ENCODE peak calls at places on chromosome 18, in seven cellular contexts. U is GM12891, W is K562, K is SK-N-SH, B is H1, N is HepG2, J is GM12878. M is an unnamed sample.

GRCh38 chr18:48410095-48410920 is 1.1 kb upstream of the ZBTB7C start:
- DNase-seq in U (peak; percentile 79), J (no peak), W (peak; percentile 97), K (peak; percentile 96), N (peak; percentile 65), B (peak; percentile 57), M (peak; percentile 81)

GRCh38 chr18:11178951-11179549 is 29.7 kb upstream of the PIEZO2 start:
- DNase-seq in K (no peak), N (no peak), U (no peak), B (no peak), W (no peak), J (no peak), M (no peak)

GRCh38 chr18:47250415-47251046 is 929 bp downstream of the SKOR2 start:
- DNase-seq in J (no peak), B (no peak), K (peak; percentile 49), U (no peak), W (no peak), N (no peak), M (no peak)

GRCh38 chr18:10950876-10951630 is 198.3 kb downstream of the PIEZO2 start:
- DNase-seq in U (no peak), K (no peak), W (no peak), B (no peak), J (peak; percentile 88), N (no peak), M (no peak)

GRCh38 chr18:32135595-32135994 is 43.9 kb downstream of the RNF138 start:
- DNase-seq in K (no peak), J (no peak), N (no peak), B (no peak), W (no peak), U (no peak), M (no peak)

GRCh38 chr18:61169386-61169785 is 163.8 kb upstream of the CDH20 start:
- DNase-seq in N (no peak), B (no peak), J (no peak), K (no peak), W (no peak), U (no peak), M (no peak)

GRCh38 chr18:78753240-78753639 is 226.4 kb upstream of the SALL3 start:
- DNase-seq in W (no peak), U (no peak), K (no peak), N (no peak), J (no peak), B (no peak), M (no peak)

GRCh38 chr18:12960846-12961397 is 13.1 kb downstream of the SEH1L start:
- DNase-seq in B (no peak), U (no peak), N (no peak), K (no peak), J (no peak), W (no peak), M (no peak)

GRCh38 chr18:44325903-44326650 is 354.6 kb upstream of the SETBP1 start:
- DNase-seq in N (no peak), U (no peak), J (no peak), B (peak; percentile 21), K (peak; percentile 42), W (peak; percentile 2), M (no peak)

GRCh38 chr18:13374468-13375301 is 156.1 kb downstream of the LDLRAD4 start:
- DNase-seq in U (no peak), J (no peak), N (no peak), K (peak; percentile 74), W (no peak), B (no peak), M (no peak)

DNA sequence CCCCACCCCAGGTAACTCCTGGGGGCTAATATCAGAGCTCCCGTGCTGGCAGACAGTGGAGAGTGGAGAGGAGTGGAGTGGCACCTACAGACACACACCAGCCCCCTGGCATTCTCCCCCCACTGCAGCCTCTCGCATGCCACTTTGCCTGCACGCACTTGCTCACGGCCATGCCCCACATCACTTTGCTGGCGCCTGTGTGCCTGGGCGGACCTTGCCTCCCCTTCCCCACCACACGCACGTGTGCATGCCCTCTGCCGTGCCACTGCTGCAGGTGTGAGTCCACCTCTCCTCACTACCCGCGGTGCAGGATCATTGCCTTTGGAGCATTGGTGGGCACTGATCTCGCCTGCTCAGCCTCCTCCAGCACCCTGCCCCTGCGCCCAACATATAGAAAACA is 72.6 kb upstream of the DOK6 start:
- DNase-seq in K (no peak), W (no peak), U (no peak), N (no peak), J (no peak), B (no peak), M (no peak)
- TF ChIP-seq POLR2AphosphoS5 in K (no peak), W (no peak), U (no peak), N (no peak), J (no peak), B (no peak), M (no peak)

DNA sequence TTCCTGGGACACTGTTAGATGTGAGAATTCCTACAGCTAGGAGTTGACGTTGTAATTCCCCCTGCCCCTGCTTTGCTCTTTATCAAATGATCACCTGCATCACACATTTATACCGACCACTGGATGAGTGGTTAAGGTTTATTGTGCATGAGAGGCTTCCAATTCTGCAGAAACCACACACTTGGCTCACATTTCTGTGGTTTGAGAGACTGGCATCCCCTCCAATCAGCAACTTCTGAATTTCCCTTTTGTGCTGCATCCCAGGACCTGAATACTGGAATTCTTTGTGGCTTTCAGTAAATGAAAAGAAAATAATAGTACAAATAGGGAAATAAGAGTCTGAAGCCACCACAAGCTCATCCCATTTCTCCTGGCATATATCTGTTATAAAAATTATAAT is 628.7 kb upstream of the PIK3C3 start:
- DNase-seq in K (no peak), B (no peak), J (no peak), W (no peak), U (no peak), N (no peak), M (no peak)
- TF ChIP-seq TAF1 in K (no peak), B (no peak), J (no peak), W (no peak), U (no peak), N (no peak), M (no peak)

DNA sequence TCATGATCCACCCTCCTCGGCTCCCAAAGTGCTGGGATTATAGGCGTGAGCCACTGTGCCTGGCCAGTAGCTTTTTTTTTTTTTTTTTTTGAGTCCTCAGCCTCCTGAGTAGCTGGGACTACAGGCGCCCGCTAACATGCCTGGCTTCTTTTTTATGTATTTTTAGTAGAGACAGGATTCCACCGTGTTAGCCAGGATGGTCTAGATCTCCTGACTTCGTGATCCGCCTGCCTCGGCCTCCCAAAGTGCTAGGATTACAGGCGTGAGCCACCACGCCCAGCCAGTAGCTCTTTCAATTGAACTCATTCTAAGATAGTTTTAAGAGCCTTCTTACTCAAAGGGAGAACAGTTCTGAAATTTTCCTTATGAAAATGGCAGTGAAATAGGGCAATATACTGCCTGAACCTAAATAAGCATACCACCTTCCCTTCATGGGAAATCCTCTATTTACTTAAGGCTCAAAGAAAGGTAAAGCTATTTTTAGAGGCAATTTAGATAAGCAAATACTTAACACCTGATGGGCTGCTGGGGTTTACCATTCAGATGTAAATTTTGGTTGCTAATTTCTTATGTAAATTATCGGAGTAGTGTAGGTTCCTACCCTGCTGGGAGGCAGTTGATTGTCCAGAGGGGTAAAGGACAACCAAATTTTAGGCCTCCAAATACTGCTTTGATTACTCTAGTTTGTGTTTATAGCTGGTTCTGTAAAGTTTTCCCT is 144.7 kb downstream of the GREB1L start:
- DNase-seq in J (no peak), W (no peak), B (peak; percentile 39), K (no peak), U (no peak), N (no peak), M (no peak)
- TF ChIP-seq POLR2AphosphoS5 in J (no peak), W (no peak), B (no peak), K (no peak), U (no peak), N (no peak), M (no peak)

DNA sequence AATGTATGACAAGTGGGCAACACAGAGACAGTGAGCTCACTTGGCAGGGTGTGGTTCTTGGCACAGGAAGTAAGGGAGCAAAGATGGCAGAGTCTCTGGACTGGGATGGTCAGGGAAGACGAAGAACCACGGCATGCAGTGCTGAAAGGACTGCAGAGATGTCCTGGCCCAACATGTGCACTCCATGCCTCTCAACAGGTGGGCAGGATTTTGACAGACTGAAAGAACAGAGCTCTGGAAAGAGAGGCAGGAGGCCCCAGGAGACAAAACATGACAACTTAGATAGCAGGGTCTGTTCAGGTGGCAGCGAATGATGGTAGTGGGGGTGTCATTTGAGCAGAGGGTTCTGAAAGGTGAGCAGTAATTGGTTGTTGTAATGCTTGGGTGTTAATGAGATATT is 180.3 kb downstream of the FHOD3 start:
- DNase-seq in N (no peak), B (no peak), K (no peak), J (no peak), U (no peak), W (no peak), M (no peak)
- TF ChIP-seq TAF1 in N (no peak), B (no peak), K (no peak), J (no peak), U (no peak), W (no peak), M (no peak)

GRCh38 chr18:63253018-63253417 is 66.6 kb downstream of the BCL2 start:
- DNase-seq in J (no peak), B (no peak), U (no peak), N (no peak), W (no peak), K (no peak), M (no peak)

GRCh38 chr18:63257453-63257852 is 62.1 kb downstream of the BCL2 start:
- DNase-seq in B (no peak), W (no peak), N (no peak), U (no peak), J (no peak), K (no peak), M (no peak)

GRCh38 chr18:63255435-63255834 is 64.1 kb downstream of the BCL2 start:
- DNase-seq in U (no peak), K (no peak), N (no peak), W (no peak), J (no peak), B (no peak), M (no peak)

GRCh38 chr18:63254716-63255399 is 64.7 kb downstream of the BCL2 start:
- DNase-seq in U (no peak), N (no peak), B (no peak), K (no peak), W (no peak), J (no peak), M (no peak)

DNA sequence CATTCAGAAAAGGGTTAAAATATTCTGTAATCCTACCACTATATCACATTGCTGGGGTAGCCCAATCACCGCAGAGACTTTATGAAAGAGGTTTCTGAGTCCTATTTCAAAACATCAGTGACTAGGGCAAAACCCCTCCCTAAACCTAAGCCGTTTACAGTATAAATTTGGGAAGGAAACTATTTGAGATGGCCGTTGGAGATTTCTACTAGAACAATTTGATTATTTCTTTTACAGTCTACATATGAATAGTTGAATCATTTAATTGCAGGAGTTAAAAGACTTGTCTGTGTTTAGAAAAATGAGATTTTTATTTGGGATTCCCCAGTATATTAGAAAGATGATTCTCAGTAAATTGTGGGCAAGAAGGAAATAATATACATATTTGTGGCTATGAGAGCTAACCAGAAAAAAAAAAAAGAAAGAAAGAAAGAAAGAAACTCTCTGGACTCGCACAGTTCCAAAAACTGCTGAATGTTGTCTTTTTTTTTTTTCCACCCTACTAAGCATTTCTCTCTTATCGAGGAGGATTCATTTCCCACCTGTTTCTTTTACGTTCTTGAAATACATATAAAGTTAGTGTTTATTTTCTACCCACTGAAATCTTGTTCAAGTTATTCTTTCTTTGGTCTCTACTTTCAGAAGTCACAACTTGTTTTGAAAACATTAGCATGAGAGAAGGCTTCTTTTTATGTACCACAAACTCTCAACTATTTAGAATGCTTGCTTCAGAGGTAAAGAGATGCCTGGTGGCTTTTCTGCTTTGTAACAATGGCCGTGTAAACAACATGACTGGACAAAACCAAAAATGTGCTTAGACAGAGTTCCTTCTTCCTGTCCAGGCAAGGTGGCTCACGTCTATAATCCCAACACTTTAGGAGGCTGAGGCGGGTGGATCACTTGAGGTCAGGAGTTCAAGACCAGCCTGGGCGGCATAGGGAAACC is 65.9 kb downstream of the BCL2 start:
- DNase-seq in U (no peak), N (no peak), W (no peak), B (no peak), J (no peak), K (no peak), M (no peak)
- TF ChIP-seq POLR2AphosphoS5 in U (no peak), N (no peak), W (no peak), B (no peak), J (no peak), K (no peak), M (no peak)